ENCODE peak calls at places on chromosomes 12 and 14, in five cellular contexts. One of them, this sample, is unnamed.

GRCh38 chr12:25723921-25724491 is 170.9 kb upstream of the LMNTD1 start:
- DNase-seq in naive thymus-derived CD8-positive, alpha-beta T cell: no peak
- DNase-seq in A549: no peak
- DNase-seq in AG08396: no peak
- DNase-seq in RWPE1: peak
- DNase-seq in this sample: no peak

GRCh38 chr12:83958997-83959396 is 953.6 kb downstream of the SLC6A15 start:
- DNase-seq in naive thymus-derived CD8-positive, alpha-beta T cell: no peak
- DNase-seq in AG08396: no peak
- DNase-seq in RWPE1: no peak
- DNase-seq in A549: no peak
- DNase-seq in this sample: no peak

GRCh38 chr12:2902287-2902880 is 11.7 kb downstream of the TULP3 start:
- DNase-seq in A549: no peak
- DNase-seq in AG08396: peak
- DNase-seq in naive thymus-derived CD8-positive, alpha-beta T cell: no peak
- DNase-seq in RWPE1: no peak
- DNase-seq in this sample: no peak

GRCh38 chr12:9794484-9795063 is 32.7 kb upstream of the KLRF1 start:
- DNase-seq in A549: no peak
- DNase-seq in AG08396: no peak
- DNase-seq in naive thymus-derived CD8-positive, alpha-beta T cell: no peak
- DNase-seq in RWPE1: no peak
- DNase-seq in this sample: no peak

GRCh38 chr12:131844656-131845055 is 16.5 kb downstream of the MMP17 start:
- DNase-seq in naive thymus-derived CD8-positive, alpha-beta T cell: no peak
- DNase-seq in AG08396: no peak
- DNase-seq in A549: no peak
- DNase-seq in RWPE1: no peak
- DNase-seq in this sample: no peak

GRCh38 chr14:101761032-101761880 is at the start of gene PPP2R5C:
- DNase-seq in A549: peak
- DNase-seq in RWPE1: peak
- DNase-seq in AG08396: peak
- DNase-seq in naive thymus-derived CD8-positive, alpha-beta T cell: peak
- DNase-seq in this sample: peak

GRCh38 chr12:34295366-34296142 is 273.3 kb downstream of the ALG10 start:
- DNase-seq in A549: no peak
- DNase-seq in naive thymus-derived CD8-positive, alpha-beta T cell: no peak
- DNase-seq in AG08396: no peak
- DNase-seq in RWPE1: no peak
- DNase-seq in this sample: no peak

GRCh38 chr12:113092478-113093408 is 36.2 kb downstream of the DTX1 start:
- DNase-seq in A549: peak
- DNase-seq in naive thymus-derived CD8-positive, alpha-beta T cell: no peak
- DNase-seq in RWPE1: peak
- DNase-seq in AG08396: no peak
- DNase-seq in this sample: no peak

GRCh38 chr14:70635971-70636595 is 5.6 kb upstream of the TTC9 start:
- DNase-seq in A549: peak
- DNase-seq in RWPE1: peak
- DNase-seq in naive thymus-derived CD8-positive, alpha-beta T cell: no peak
- DNase-seq in AG08396: no peak
- DNase-seq in this sample: no peak

GRCh38 chr14:95297832-95298231 is 21.9 kb downstream of the CLMN start:
- DNase-seq in RWPE1: no peak
- DNase-seq in A549: no peak
- DNase-seq in naive thymus-derived CD8-positive, alpha-beta T cell: no peak
- DNase-seq in AG08396: no peak
- DNase-seq in this sample: no peak

GRCh38 chr12:100472325-100472724 is 1.3 kb upstream of the NR1H4 start:
- DNase-seq in RWPE1: no peak
- DNase-seq in AG08396: no peak
- DNase-seq in A549: no peak
- DNase-seq in naive thymus-derived CD8-positive, alpha-beta T cell: no peak
- DNase-seq in this sample: no peak

This sample was measured in H54.